ENCODE peak calls at places on chromosomes 7 and 10, in nine cellular contexts. A, C, Y, T, D, R, Z, M and P are unnamed samples.

GRCh38 chr10:71631007-71631859 is 88.3 kb downstream of the C10orf105 start:
- DNase-seq in Y (no peak), Z (no peak), R (no peak), D (no peak), M (no peak), A (no peak), T (no peak), C (no peak), P (no peak)

GRCh38 chr7:155201325-155202087 is 96.2 kb upstream of the INSIG1 start:
- DNase-seq in Z (no peak), Y (no peak), R (no peak), C (no peak), T (no peak), M (no peak), D (no peak), A (no peak), P (no peak)

GRCh38 chr7:136278057-136278456 is 300.9 kb upstream of the MTPN start:
- DNase-seq in A (no peak), R (no peak), D (no peak), Y (no peak), C (no peak), Z (no peak), T (no peak), M (no peak), P (no peak)

GRCh38 chr10:130757271-130757670 is 554.2 kb downstream of the TCERG1L start:
- DNase-seq in A (no peak), D (no peak), M (no peak), Y (no peak), R (no peak), Z (no peak), T (no peak), C (peak; percentile 47), P (peak; percentile 17)

GRCh38 chr7:24987331-24987842 is 7.4 kb upstream of the OSBPL3 start:
- DNase-seq in D (no peak), Y (no peak), R (no peak), C (no peak), T (no peak), A (no peak), M (no peak), Z (no peak), P (no peak)

GRCh38 chr10:19570143-19570542 is 246.1 kb upstream of the PLXDC2 start:
- DNase-seq in T (no peak), Z (no peak), Y (no peak), M (no peak), D (no peak), A (no peak), C (no peak), R (no peak), P (no peak)

GRCh38 chr10:75018233-75018632 is 93.2 kb upstream of the SAMD8 start:
- DNase-seq in D (no peak), C (no peak), R (no peak), A (no peak), Z (no peak), Y (no peak), M (no peak), T (no peak), P (no peak)

GRCh38 chr10:60914676-60915075 is 29.3 kb downstream of the RHOBTB1 start:
- DNase-seq in R (no peak), Z (no peak), C (no peak), Y (no peak), M (peak; percentile 79), D (peak; percentile 92), T (no peak), A (peak; percentile 93), P (peak; percentile 91)

GRCh38 chr10:114356786-114357588 is 47.3 kb downstream of the AFAP1L2 start:
- DNase-seq in A (peak; percentile 70), T (peak; percentile 56), M (no peak), R (no peak), Y (no peak), D (peak; percentile 91), Z (no peak), C (no peak), P (no peak)

GRCh38 chr7:129713544-129713943 is 102.0 kb downstream of the NRF1 start:
- DNase-seq in C (no peak), Z (no peak), M (no peak), Y (no peak), T (no peak), R (no peak), A (no peak), D (no peak), P (no peak)

GRCh38 chr10:69337312-69338132 is 59.2 kb downstream of the HK1 start:
- DNase-seq in M (no peak), R (no peak), A (peak; percentile 86), Z (peak; percentile 59), T (no peak), Y (no peak), C (no peak), D (peak; percentile 90), P (no peak)

GRCh38 chr7:43220250-43220649 is 107.8 kb downstream of the HECW1 start:
- DNase-seq in D (peak; percentile 88), Y (no peak), T (peak; percentile 30), R (no peak), C (no peak), M (no peak), A (peak; percentile 95), Z (no peak), P (no peak)

GRCh38 chr10:11403116-11403515 is 208.3 kb downstream of the USP6NL start:
- DNase-seq in C (peak; percentile 85), D (no peak), M (no peak), Z (no peak), T (no peak), Y (peak; percentile 19), A (no peak), R (peak; percentile 34), P (no peak)

DNA sequence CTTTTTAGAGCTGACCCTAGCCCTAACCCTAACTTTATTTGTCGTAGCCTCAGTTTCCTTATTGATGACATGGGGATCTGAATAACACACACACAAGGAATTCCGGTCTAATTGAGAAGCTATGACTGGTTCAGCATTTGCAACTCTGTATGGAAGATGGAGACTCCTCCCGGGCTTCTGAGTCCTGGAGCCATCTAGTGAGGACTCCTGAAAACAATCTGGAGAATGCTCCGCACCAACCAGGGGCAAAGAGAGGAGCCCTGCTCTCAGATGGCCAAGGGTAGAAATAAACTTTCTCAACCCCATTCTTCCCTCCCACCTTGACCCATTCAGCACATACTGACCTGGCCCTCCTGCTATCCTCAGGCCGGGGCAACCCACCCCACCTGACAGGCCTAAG is 26.4 kb downstream of the MBL2 start:
- DNase-seq in A (no peak), D (no peak), C (no peak), R (no peak), Y (no peak), M (no peak), T (no peak), Z (no peak), P (no peak)
- TF ChIP-seq CTCF in A (no peak), D (no peak), C (no peak), R (no peak), Y (no peak), M (no peak), T (no peak), Z (no peak), P (no peak)

GRCh38 chr10:122404576-122404975 is 30.1 kb downstream of the PLEKHA1 start:
- DNase-seq in A (no peak), Z (no peak), Y (no peak), C (no peak), T (no peak), M (no peak), R (no peak), D (no peak), P (no peak)

GRCh38 chr10:122407375-122408125 is 33.0 kb downstream of the PLEKHA1 start:
- DNase-seq in R (no peak), Y (no peak), A (no peak), C (no peak), M (peak; percentile 24), D (peak; percentile 13), Z (no peak), T (no peak), P (no peak)

GRCh38 chr10:122402548-122403131 is 28.1 kb downstream of the PLEKHA1 start:
- DNase-seq in Z (no peak), T (no peak), C (no peak), M (no peak), A (no peak), R (no peak), D (no peak), Y (no peak), P (no peak)
- H3K36me3 ChIP-seq in Z (peaks cover 10% of the 10 kb centered on the region), T (no peaks in the 10 kb centered on the region), C (peaks cover 68% of the 10 kb centered on the region), M (peaks cover 7% of the 10 kb centered on the region), A (peaks cover 6% of the 10 kb centered on the region), R (no peaks in the 10 kb centered on the region), D (peaks cover 6% of the 10 kb centered on the region), Y (no peaks in the 10 kb centered on the region), P (peaks cover 70% of the 10 kb centered on the region)

DNA sequence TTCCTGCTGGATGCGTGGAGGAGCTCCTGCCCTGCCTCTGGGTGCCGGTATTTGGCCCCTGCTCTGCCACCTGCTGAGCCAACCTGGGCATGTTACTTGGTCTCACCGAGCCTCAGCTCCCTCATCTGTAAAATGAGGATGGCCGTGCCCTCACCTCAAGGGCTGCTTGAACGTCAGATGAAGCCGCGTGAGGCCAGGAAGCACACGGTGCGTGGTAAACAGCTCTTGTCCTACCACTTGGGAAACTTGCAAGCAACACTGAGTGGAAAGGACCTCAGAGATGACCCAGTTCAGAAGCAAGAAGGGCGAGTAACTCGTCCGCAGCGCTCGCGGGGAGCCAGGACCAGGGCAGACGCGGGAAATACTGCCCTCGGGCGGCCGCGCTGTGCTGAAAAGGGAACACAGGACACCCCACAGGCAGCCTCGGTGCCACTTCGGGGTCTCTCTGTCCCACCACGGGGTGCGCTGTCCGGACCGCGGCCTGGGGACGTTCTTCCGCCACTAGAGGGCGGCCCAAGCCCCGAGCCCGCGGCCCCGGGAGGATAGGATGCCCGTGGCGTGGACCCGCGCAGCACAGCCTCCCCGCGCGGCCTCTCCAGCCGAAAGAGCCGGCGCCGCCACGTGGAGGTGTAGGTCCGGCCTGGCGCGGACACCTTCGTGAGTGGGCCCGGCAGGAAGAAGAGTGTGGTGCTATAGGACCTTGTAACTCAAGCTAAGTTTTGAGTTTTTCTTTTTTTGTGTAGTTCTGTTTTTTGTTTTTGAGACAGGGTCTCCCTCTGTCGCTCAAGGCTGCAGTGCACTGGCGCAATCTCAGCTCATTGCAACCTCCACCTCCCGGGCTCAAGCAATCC is 94.1 kb downstream of the PRKAG2 start:
- DNase-seq in Z (peak; percentile 71), T (peak; percentile 60), D (no peak), Y (peak; percentile 62), M (peak; percentile 75), C (peak; percentile 95), R (peak; percentile 78), A (peak; percentile 34), P (peak; percentile 87)
- TF ChIP-seq CTCF in Z (peak; percentile 71), T (peak; percentile 94), D (peak; percentile 66), Y (peak; percentile 82), M (peak; percentile 89), C (peak; percentile 97), R (peak; percentile 94), A (peak; percentile 91), P (peak; percentile 73)

DNA sequence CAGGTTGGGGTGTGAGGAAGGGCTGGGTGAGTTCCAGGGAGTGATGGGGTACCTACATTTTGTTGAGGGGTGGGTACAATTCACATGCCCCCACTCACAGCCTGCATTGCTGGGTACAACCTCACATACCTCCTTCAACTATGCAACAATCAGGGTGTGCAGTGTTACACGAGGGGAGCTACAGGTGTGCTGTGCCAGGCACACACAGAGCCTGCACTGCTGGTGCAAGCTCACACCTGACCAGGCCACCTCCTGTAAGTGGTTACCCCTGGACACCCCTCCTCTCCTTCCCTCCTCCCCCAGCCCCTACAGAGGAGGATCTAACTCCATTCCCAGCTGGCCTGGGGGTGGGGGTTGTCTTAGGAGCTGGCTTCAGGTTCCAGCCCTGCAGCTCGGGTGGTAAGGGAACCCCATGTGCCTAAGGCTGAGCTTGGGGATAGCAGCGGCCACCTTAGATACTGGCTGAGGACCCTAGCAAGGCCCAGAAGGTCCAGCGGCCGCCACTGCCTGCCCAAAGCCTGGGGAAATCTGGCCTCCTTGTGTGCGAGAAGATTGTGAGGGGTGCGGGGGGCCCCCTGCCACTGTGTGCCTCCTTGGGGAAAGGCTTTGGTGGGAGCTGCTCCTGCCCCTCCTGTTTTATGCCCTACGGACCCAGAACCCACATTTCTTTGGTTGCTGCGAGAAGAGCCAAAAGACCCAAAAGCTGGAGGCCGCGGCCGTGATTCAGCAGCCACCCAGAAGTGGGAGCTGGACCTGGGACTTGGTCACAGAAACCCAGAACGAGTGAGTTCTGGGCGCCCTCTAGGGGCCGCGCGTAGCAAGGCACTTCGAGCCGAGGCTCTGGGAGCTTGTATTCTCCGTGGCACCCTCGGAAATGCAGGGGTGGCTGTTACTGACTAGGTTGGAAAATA is 10.8 kb downstream of the TLX1 start:
- DNase-seq in R (peak; percentile 78), Y (peak; percentile 87), Z (peak; percentile 81), A (peak; percentile 72), C (peak; percentile 94), T (peak; percentile 90), M (peak; percentile 72), D (peak; percentile 20), P (peak; percentile 85)
- H3K36me3 ChIP-seq in R (no peaks in the 10 kb centered on the region), Y (no peaks in the 10 kb centered on the region), Z (no peaks in the 10 kb centered on the region), A (no peaks in the 10 kb centered on the region), C (peaks cover 4% of the 10 kb centered on the region), T (no peaks in the 10 kb centered on the region), M (no peaks in the 10 kb centered on the region), D (no peaks in the 10 kb centered on the region), P (no peaks in the 10 kb centered on the region)